ENCODE peak calls at places on chromosomes 6 and 20, in five cellular contexts. B is stomach; N is T-cell; F is NCI-H345; H is CD8-positive, alpha-beta memory T cell. S is an unnamed sample.

GRCh38 chr6:109477725-109478124 is 5.3 kb downstream of the ZBTB24 start:
- DNase-seq in B (no peak), N (no peak), F (no peak), H (no peak), S (no peak)

GRCh38 chr6:148565931-148566663 is 180.7 kb upstream of the UST start:
- DNase-seq in B (peak; percentile 44), N (no peak), F (no peak), H (no peak), S (no peak)

GRCh38 chr6:139570166-139570565 is 195.7 kb upstream of the CITED2 start:
- DNase-seq in B (no peak), N (no peak), F (no peak), H (no peak), S (no peak)

GRCh38 chr20:57653546-57653900 is 33.3 kb upstream of the ZBP1 start:
- DNase-seq in B (no peak), N (no peak), F (no peak), H (no peak), S (no peak)

GRCh38 chr6:167141667-167142432 is 15.9 kb downstream of the GPR31 start:
- DNase-seq in B (peak; percentile 65), N (no peak), F (peak; percentile 66), H (peak; percentile 37), S (peak; percentile 15)

GRCh38 chr6:33840064-33840926 is 36.5 kb upstream of the MLN start:
- DNase-seq in B (no peak), N (no peak), F (no peak), H (no peak), S (no peak)

GRCh38 chr20:59748555-59749292 is 144.4 kb downstream of the PHACTR3 start:
- DNase-seq in B (no peak), N (no peak), F (no peak), H (no peak), S (no peak)

GRCh38 chr6:168123165-168123911 is 44.3 kb upstream of the FRMD1 start:
- DNase-seq in B (no peak), N (no peak), F (no peak), H (no peak), S (no peak)

GRCh38 chr6:5878792-5879191 is 127.9 kb downstream of the NRN1 start:
- DNase-seq in B (no peak), N (no peak), F (no peak), H (no peak), S (no peak)

GRCh38 chr6:43143235-43144124 is 27.6 kb upstream of the SRF start:
- DNase-seq in B (peak; percentile 90), N (peak; percentile 58), F (peak; percentile 67), H (peak; percentile 64), S (peak; percentile 74)

GRCh38 chr6:111711476-111711875 is 105.8 kb upstream of the TRAF3IP2 start:
- DNase-seq in B (peak; percentile 53), N (no peak), F (peak; percentile 89), H (no peak), S (peak; percentile 40)

GRCh38 chr6:47680724-47681123 is 17.7 kb upstream of the ADGRF4 start:
- DNase-seq in B (no peak), N (no peak), F (no peak), H (no peak), S (no peak)

GRCh38 chr6:131954099-131954774 is 3.1 kb upstream of the CCN2 start:
- DNase-seq in B (no peak), N (no peak), F (no peak), H (no peak), S (no peak)

GRCh38 chr20:50020283-50020682 is 37.5 kb downstream of the SNAI1 start:
- DNase-seq in B (no peak), N (no peak), F (no peak), H (no peak), S (no peak)

GRCh38 chr6:119241124-119241491 is 108.5 kb downstream of the MAN1A1 start:
- DNase-seq in B (no peak), N (no peak), F (peak; percentile 25), H (no peak), S (no peak)

GRCh38 chr6:14272111-14273085 is 154.8 kb downstream of the CD83 start:
- DNase-seq in B (no peak), N (no peak), F (no peak), H (no peak), S (no peak)

GRCh38 chr6:28393912-28394662 is 5.5 kb downstream of the ZSCAN12 start:
- DNase-seq in B (no peak), N (no peak), F (no peak), H (no peak), S (no peak)

GRCh38 chr20:10074513-10074912 is 39.7 kb downstream of the ANKEF1 start:
- DNase-seq in B (no peak), N (no peak), F (no peak), H (no peak), S (no peak)

GRCh38 chr20:45501600-45501999 is 13.8 kb downstream of the SPINT3 start:
- DNase-seq in B (no peak), N (no peak), F (no peak), H (no peak), S (no peak)

GRCh38 chr6:145147559-145147958 is 587.8 kb downstream of the EPM2A start:
- DNase-seq in B (no peak), N (no peak), F (no peak), H (no peak), S (no peak)

GRCh38 chr6:107020239-107020638 is 7.8 kb upstream of the MTRES1 start:
- DNase-seq in B (no peak), N (no peak), F (no peak), H (no peak), S (no peak)

GRCh38 chr6:84314377-84314898 is 87.0 kb upstream of the CEP162 start:
- DNase-seq in B (no peak), N (no peak), F (no peak), H (no peak), S (no peak)

GRCh38 chr6:36642913-36643817 is 35.3 kb upstream of the CDKN1A start:
- DNase-seq in B (peak; percentile 95), N (no peak), F (no peak), H (no peak), S (no peak)

GRCh38 chr6:79784013-79784753 is 153.1 kb downstream of the SH3BGRL2 start:
- DNase-seq in B (no peak), N (no peak), F (no peak), H (no peak), S (no peak)

GRCh38 chr20:52683761-52684160 is 288.4 kb upstream of the TSHZ2 start:
- DNase-seq in B (no peak), N (no peak), F (peak; percentile 88), H (no peak), S (no peak)

GRCh38 chr20:34269996-34270627 is 28.9 kb downstream of the ASIP start:
- DNase-seq in B (no peak), N (no peak), F (no peak), H (no peak), S (no peak)

GRCh38 chr6:89045585-89045984 is 35.0 kb upstream of the PNRC1 start:
- DNase-seq in B (no peak), N (no peak), F (no peak), H (no peak), S (no peak)

GRCh38 chr6:10338151-10338550 is 76.7 kb downstream of the TFAP2A start:
- DNase-seq in B (no peak), N (no peak), F (no peak), H (no peak), S (no peak)

GRCh38 chr6:2841264-2842138 is at the start of gene SERPINB1:
- DNase-seq in B (peak; percentile 94), N (peak; percentile 72), F (peak; percentile 13), H (peak; percentile 66), S (peak; percentile 16)

GRCh38 chr6:106927531-106928398 is 46.8 kb downstream of the CD24 start:
- DNase-seq in B (peak; percentile 57), N (no peak), F (no peak), H (no peak), S (no peak)

GRCh38 chr20:39878809-39879208 is 810.2 kb downstream of the MAFB start:
- DNase-seq in B (no peak), N (no peak), F (no peak), H (no peak), S (no peak)

GRCh38 chr20:21396045-21396893 is 1.1 kb downstream of the NKX2-4 start:
- DNase-seq in B (no peak), N (no peak), F (no peak), H (no peak), S (no peak)

GRCh38 chr6:3808759-3809514 is 40.2 kb upstream of the FAM50B start:
- DNase-seq in B (peak; percentile 55), N (no peak), F (no peak), H (no peak), S (no peak)

GRCh38 chr6:28811873-28812272 is 111.9 kb downstream of the TRIM27 start:
- DNase-seq in B (no peak), N (no peak), F (no peak), H (no peak), S (no peak)

GRCh38 chr6:71288228-71289038 is at the start of gene OGFRL1:
- DNase-seq in B (peak; percentile 79), N (peak; percentile 64), F (peak; percentile 85), H (peak; percentile 69), S (peak; percentile 75)

GRCh38 chr6:101393291-101394251 is at the start of gene GRIK2:
- DNase-seq in B (no peak), N (no peak), F (peak; percentile 69), H (no peak), S (peak; percentile 79)

GRCh38 chr6:5461365-5461764 is 200.1 kb downstream of the FARS2 start:
- DNase-seq in B (no peak), N (no peak), F (no peak), H (no peak), S (no peak)

GRCh38 chr6:141252828-141253608 is 879.7 kb upstream of the GJE1 start:
- DNase-seq in B (no peak), N (no peak), F (no peak), H (no peak), S (no peak)

GRCh38 chr20:46111028-46111835 is 6.9 kb upstream of the CD40 start:
- DNase-seq in B (no peak), N (no peak), F (no peak), H (no peak), S (no peak)

GRCh38 chr6:158416841-158417759 is 104.8 kb downstream of the TULP4 start:
- DNase-seq in B (no peak), N (no peak), F (no peak), H (no peak), S (no peak)

S was measured in COR-L47.